ENCODE peak calls at places on chromosome 16, in nine cellular contexts. A is Caco-2; S is IMR-90; E is EH; U is brain microvascular endothelial cell; T is transverse colon; W is GM04503; R is stimulated activated effector memory CD8-positive, alpha-beta T cell treated with anti-CD3 and anti-CD28 coated beads, Interleukin-12 subunit alpha, Interleukin-12 subunit beta, amount 100 ng/mL, for 72 hours; F is amniotic stem cell. J is an unnamed sample.

GRCh38 chr16:77457046-77457445 is 22.2 kb upstream of the ADAMTS18 start:
- DNase-seq in T (no peak), U (peak), R (no peak), F (no peak), S (no peak), W (no peak), E (no peak), A (no peak), J (no peak)

GRCh38 chr16:73020409-73020884 is 27.5 kb downstream of the ZFHX3 start:
- DNase-seq in S (peak), T (peak), U (peak), W (peak), R (no peak), F (peak), E (peak), A (no peak), J (no peak)

GRCh38 chr16:82664181-82664580 is 37.4 kb downstream of the CDH13 start:
- DNase-seq in F (no peak), U (no peak), R (no peak), A (no peak), W (no peak), S (no peak), E (no peak), T (no peak), J (no peak)

GRCh38 chr16:73956592-73957495 is 339.8 kb upstream of the PSMD7 start:
- DNase-seq in E (peak), A (peak), F (peak), U (peak), W (peak), S (peak), R (no peak), T (peak), J (peak)

GRCh38 chr16:24997665-24998064 is 17.5 kb downstream of the ARHGAP17 start:
- DNase-seq in U (no peak), W (no peak), E (no peak), R (no peak), A (no peak), T (no peak), F (no peak), S (no peak), J (no peak)

GRCh38 chr16:89193021-89193575 is 7.2 kb downstream of the SLC22A31 start:
- DNase-seq in T (peak), W (no peak), R (no peak), F (peak), U (peak), S (peak), A (peak), E (peak), J (peak)

GRCh38 chr16:3578121-3578520 is 918 bp upstream of the NLRC3 start:
- DNase-seq in S (no peak), F (no peak), E (no peak), T (peak), A (no peak), R (peak), W (no peak), U (no peak), J (no peak)

GRCh38 chr16:77172964-77173363 is 18.0 kb upstream of the MON1B start:
- DNase-seq in R (no peak), U (no peak), W (no peak), A (no peak), F (no peak), S (no peak), E (no peak), T (no peak), J (peak)

GRCh38 chr16:50311891-50312501 is 45.6 kb downstream of the ADCY7 start:
- DNase-seq in W (no peak), A (peak), U (no peak), T (no peak), R (no peak), S (no peak), E (no peak), F (no peak), J (no peak)

GRCh38 chr16:8720080-8720966 is 45.9 kb downstream of the ABAT start:
- DNase-seq in W (no peak), F (no peak), A (peak), U (no peak), E (no peak), S (no peak), R (no peak), T (no peak), J (no peak)

J was measured in NCI-H226.